ENCODE peak calls at places on chromosomes 16 and 17, in seven cellular contexts. M, J, H, F, K, D and A are unnamed samples. For H3K36me3, the result is how much of the 10 kb centered on the place peaks cover.

GRCh38 chr17:37051839-37052238 is 103.1 kb downstream of the AATF start:
- DNase-seq in M (no peak), F (no peak), H (no peak), D (no peak), K (no peak), J (no peak), A (no peak)

GRCh38 chr16:4415538-4416199 is 727 bp downstream of the CORO7 start:
- DNase-seq in K (peak), M (peak), J (no peak), F (no peak), H (peak), D (no peak), A (peak)

GRCh38 chr17:68292689-68293040 is 1.4 kb downstream of the ARSG start:
- DNase-seq in F (no peak), H (no peak), D (no peak), J (no peak), K (no peak), M (no peak), A (no peak)

GRCh38 chr17:69828087-69828486 is 246.9 kb upstream of the KCNJ16 start:
- DNase-seq in M (no peak), J (no peak), K (no peak), H (no peak), F (no peak), D (peak), A (no peak)

GRCh38 chr16:57474671-57475661 is 11.3 kb downstream of the DOK4 start:
- DNase-seq in F (no peak), K (no peak), J (no peak), M (no peak), D (no peak), H (peak), A (no peak)

GRCh38 chr17:10698116-10698818 is 873 bp downstream of the ADPRM start:
- DNase-seq in H (peak), M (no peak), J (no peak), D (peak), K (no peak), F (no peak), A (no peak)

GRCh38 chr17:6079155-6079554 is 9.0 kb downstream of the WSCD1 start:
- DNase-seq in K (no peak), J (no peak), H (no peak), D (no peak), M (no peak), F (no peak), A (no peak)

GRCh38 chr17:22570144-22570845 is 878.0 kb downstream of the KCNJ18 start:
- DNase-seq in F (no peak), J (no peak), D (no peak), M (no peak), H (no peak), K (no peak), A (no peak)

GRCh38 chr17:17087424-17088103 is 45.3 kb downstream of the MPRIP start:
- DNase-seq in K (no peak), J (no peak), F (no peak), D (peak), M (peak), H (no peak), A (no peak)

GRCh38 chr16:81041696-81042095 is 6.1 kb downstream of the ATMIN start:
- DNase-seq in D (no peak), H (no peak), M (no peak), J (no peak), F (no peak), K (no peak), A (no peak)

GRCh38 chr17:66431910-66432309 is 129.5 kb downstream of the PRKCA start:
- DNase-seq in D (no peak), J (no peak), K (no peak), H (no peak), M (no peak), F (no peak), A (no peak)

GRCh38 chr16:47904691-47905090 is 251.1 kb downstream of the ABCC12 start:
- DNase-seq in J (no peak), M (no peak), F (no peak), K (no peak), D (no peak), H (no peak), A (no peak)

GRCh38 chr17:17663160-17664072 is 17.8 kb upstream of the RAI1 start:
- DNase-seq in F (no peak), D (no peak), K (peak), M (no peak), J (peak), H (peak), A (peak)

GRCh38 chr16:89141884-89142267 is 29.7 kb upstream of the CDH15 start:
- DNase-seq in K (no peak), H (no peak), J (no peak), F (no peak), M (peak), D (no peak), A (no peak)

GRCh38 chr16:89144681-89145080 is 26.9 kb upstream of the CDH15 start:
- DNase-seq in M (peak), H (no peak), J (no peak), K (no peak), F (no peak), D (no peak), A (no peak)

GRCh38 chr16:89142474-89143197 is 28.9 kb upstream of the CDH15 start:
- DNase-seq in F (no peak), M (peak), D (no peak), J (no peak), H (no peak), K (no peak), A (no peak)

GRCh38 chr16:89143911-89144675 is 27.5 kb upstream of the CDH15 start:
- DNase-seq in D (no peak), F (no peak), K (no peak), J (no peak), M (peak), H (no peak), A (peak)

GRCh38 chr16:89143201-89143741 is 28.3 kb upstream of the CDH15 start:
- DNase-seq in M (peak), K (no peak), F (no peak), J (no peak), D (no peak), H (no peak), A (peak)
- H3K36me3 ChIP-seq in M (under half), K (under half), F (under half), J (under half), D (under half), H (under half), A (under half)

GRCh38 chr16:87404764-87405625 is 12.9 kb downstream of the MAP1LC3B start:
- DNase-seq in M (no peak), J (no peak), K (no peak), H (no peak), F (no peak), D (no peak), A (no peak)

GRCh38 chr16:87409153-87409552 is 17.0 kb downstream of the MAP1LC3B start:
- DNase-seq in F (no peak), H (no peak), M (no peak), K (no peak), J (no peak), D (no peak), A (no peak)

GRCh38 chr16:87407511-87408112 is 15.5 kb downstream of the MAP1LC3B start:
- DNase-seq in K (no peak), J (no peak), H (no peak), M (peak), F (peak), D (peak), A (peak)

GRCh38 chr16:87409781-87410180 is 17.6 kb downstream of the MAP1LC3B start:
- DNase-seq in F (no peak), J (no peak), H (no peak), D (no peak), M (no peak), K (no peak), A (no peak)

DNA sequence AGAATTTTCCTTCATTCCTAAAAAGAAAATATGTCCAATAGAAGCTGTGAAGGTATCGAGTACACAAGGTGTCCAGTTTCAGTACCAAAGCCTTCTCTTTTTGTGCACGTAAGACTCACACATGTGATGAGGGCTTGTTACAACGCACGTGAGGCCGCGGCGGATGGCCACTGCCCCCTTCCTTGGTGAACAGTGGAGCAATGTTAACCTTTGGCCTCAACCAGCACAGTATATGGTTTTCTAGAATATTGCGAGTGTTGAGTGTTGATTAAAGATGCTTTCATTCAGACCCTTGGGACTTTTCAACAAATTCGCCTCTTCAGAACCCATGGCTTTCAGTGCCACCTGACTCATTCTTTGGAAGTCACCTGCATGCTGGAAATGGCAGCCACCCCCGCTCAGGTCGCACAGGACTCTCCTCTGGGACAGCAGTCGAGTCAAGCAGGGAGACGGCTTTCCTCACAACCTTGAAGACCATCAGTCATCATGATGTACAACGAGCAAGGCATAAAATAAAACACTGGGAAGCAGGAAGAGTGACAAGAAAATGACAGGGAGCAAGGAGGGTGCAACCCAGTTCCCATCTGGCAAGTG is 14.5 kb downstream of the MAP1LC3B start:
- DNase-seq in J (no peak), M (peak), F (no peak), K (no peak), H (no peak), D (no peak), A (no peak)
- H3K36me3 ChIP-seq in J (under half), M (half or more), F (half or more), K (half or more), H (under half), D (under half), A (under half)

DNA sequence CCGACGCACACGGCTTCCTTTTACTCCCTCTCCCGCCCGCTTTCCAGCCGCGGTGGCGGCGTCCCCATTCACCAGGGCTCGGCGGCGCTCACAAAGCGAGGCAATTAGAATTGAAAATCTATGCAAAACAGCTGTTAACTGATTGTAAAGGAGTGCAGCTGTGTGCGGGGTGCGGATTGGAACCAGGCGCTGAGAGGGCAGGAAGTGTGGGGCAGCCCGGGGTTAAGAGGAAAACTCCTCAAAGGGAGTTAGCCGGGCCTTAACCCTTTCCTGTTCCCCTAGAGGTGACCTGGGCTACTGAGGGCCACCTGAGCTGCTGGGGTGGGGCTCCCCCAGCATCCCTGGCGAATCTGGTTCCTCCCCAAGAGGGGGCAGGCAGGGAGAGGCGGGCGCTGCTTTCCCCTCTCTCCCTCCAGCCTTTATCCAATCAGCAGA is 5.8 kb upstream of the GSE1 start:
- DNase-seq in M (no peak), F (no peak), D (no peak), J (peak), H (peak), K (no peak), A (peak)
- H3K36me3 ChIP-seq in M (under half), F (under half), D (under half), J (under half), H (under half), K (under half), A (under half)

DNA sequence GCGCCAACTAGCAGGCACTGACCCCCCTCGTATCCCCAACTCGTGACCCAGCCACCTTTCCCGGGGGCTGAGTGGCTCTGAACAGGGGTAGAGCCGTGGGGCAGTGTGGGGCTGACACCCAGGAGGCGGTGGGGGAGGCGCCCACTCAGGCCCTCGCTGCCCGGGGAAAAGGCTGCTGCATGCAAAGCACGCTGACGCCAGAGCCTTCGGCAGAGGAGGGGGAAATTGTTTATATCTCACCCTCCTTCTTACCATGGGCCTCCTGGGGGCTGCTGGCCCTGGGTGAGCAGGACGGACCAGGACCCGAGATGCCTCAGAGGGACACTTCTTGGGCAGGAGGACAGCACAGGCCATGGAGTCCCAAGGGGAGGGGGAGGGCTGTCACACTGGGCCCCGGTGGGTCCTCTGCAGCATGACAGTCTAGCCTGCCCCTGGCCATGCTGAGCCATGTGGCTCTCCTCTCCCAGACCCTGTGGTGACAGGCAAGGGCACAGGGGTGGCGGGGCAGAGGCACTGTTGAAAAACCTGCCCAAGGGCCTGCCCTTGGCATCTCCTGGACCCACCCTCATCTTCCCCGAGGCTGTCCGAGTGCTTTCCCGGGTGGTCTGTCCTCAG is 14.5 kb upstream of the ENPP7 start:
- DNase-seq in F (no peak), K (no peak), M (no peak), D (no peak), J (no peak), H (no peak), A (no peak)
- H3K36me3 ChIP-seq in F (under half), K (under half), M (under half), D (under half), J (under half), H (under half), A (under half)

DNA sequence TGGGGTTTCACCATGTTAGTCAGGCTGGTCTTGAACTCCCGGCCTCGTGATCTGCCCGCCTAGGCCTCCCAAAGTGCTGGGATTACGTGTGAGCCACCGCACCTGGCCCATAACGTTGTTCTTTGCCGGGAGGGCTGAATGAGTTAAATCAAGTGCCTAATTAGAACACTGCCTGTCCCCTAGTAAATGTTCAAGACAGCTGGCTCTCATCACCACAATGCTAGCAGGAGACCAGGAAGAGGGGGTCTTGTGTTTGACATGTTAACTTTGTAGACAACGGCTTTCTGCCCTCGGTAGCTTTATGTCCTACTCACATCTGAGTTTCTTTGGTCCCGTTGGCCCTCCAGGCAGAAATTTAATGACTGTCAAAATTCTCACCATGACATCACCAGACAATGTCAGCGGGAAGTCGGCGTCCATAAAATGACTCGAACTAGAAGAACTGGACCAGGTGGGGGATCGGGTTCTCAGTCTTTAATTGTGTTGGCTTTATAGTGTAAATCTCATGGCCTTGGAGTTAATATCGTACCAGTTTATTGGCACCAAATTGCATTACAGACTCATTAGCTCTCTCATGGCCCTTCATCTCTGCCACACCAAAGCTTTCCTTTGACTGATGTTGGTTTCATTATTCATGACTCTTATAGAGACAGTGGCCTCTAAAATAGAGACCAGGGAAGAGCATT is 11.4 kb upstream of the ITPRIPL2 start:
- DNase-seq in H (no peak), K (no peak), D (no peak), M (no peak), F (no peak), J (no peak), A (no peak)
- H3K36me3 ChIP-seq in H (under half), K (under half), D (under half), M (under half), F (under half), J (under half), A (under half)

GRCh38 chr17:29116652-29117439 is 63.4 kb downstream of the MYO18A start:
- DNase-seq in F (peak), H (peak), D (peak), M (peak), K (peak), J (peak), A (peak)

GRCh38 chr17:29117440-29117753 is 62.8 kb downstream of the MYO18A start:
- DNase-seq in D (no peak), J (no peak), M (no peak), K (no peak), H (no peak), F (no peak), A (no peak)

GRCh38 chr17:29115906-29116651 is 64.1 kb downstream of the MYO18A start:
- DNase-seq in J (no peak), D (no peak), M (no peak), F (no peak), H (peak), K (peak), A (no peak)

GRCh38 chr17:29114141-29114540 is 66.1 kb downstream of the MYO18A start:
- DNase-seq in H (no peak), K (no peak), D (no peak), M (no peak), F (no peak), J (no peak), A (no peak)

GRCh38 chr17:29115435-29115834 is 64.8 kb downstream of the MYO18A start:
- DNase-seq in F (no peak), H (no peak), J (no peak), K (no peak), D (no peak), M (no peak), A (no peak)
- H3K36me3 ChIP-seq in F (half or more), H (under half), J (under half), K (half or more), D (under half), M (half or more), A (under half)

DNA sequence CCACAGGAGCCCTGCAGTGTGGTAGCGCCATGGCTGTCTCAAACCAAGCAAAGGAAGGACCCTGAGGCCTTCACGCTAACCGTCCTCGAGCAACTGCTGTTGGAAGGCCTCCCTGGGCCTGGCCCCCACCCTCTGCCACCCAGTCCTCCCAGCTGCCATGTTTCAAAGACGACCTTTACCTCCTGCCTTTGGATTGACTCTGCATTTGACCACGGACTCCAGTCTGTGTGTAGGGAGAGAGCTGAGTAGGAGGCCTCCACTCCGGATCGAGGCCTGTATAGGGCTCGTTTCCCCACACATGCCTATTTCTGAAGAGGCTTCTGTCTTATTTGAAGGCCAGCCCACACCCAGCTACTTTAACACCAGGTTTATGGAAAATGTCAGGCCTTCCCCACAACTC is 24.3 kb downstream of the PLCD3 start:
- DNase-seq in J (no peak), K (no peak), M (no peak), F (no peak), H (peak), D (no peak), A (no peak)
- H3K36me3 ChIP-seq in J (half or more), K (half or more), M (under half), F (half or more), H (under half), D (under half), A (under half)

GRCh38 chr16:22326771-22327445 is 29.7 kb downstream of the POLR3E start:
- DNase-seq in J (no peak), F (peak), M (peak), H (peak), D (no peak), K (no peak), A (no peak)
- H3K36me3 ChIP-seq in J (half or more), F (half or more), M (half or more), H (under half), D (under half), K (half or more), A (under half)

DNA sequence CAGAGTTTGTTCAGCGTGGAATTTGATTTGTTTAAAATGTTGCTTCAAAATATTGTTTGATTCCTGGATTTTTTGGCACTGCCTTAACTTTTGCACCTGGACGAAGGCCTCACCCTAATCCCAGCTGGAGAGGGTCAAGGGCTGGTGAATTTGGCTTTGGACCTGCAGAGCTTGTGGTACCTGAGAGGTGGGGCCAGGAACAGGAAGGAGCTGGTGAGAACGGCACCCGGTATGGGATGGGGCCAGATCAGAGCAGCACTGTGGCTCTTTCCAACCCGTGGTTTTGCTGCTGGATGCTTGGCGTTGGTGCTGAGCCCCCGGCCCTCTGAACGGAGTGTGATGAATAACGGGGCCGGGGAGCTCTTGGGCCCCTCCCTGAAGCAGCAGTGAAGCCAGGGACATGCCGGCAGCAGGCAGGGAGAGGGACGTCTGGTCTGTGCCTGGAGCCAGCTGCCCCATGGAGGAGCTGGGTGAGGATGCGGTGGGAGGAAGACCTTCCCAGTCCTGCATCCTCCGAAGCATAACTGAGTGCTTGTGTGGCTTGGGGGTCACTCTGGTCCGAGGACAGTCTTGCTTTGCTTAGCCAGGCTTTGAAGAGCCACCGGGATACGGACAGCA is 275.4 kb downstream of the SEC14L1 start:
- DNase-seq in F (no peak), D (no peak), M (no peak), K (no peak), H (no peak), J (no peak), A (no peak)
- H3K36me3 ChIP-seq in F (under half), D (under half), M (under half), K (under half), H (under half), J (under half), A (under half)